ENCODE peak calls at places on chromosomes 13 and 19, in eight cellular contexts. O is tibial nerve, Z is fibroblast of lung, P is astrocyte of the spinal cord, H is progenitor cell of endocrine pancreas, X is GM12865, M is AG09309, I is cardiac muscle cell. J is an unnamed sample.

GRCh38 chr19:2136796-2137195 is 14.6 kb downstream of the AP3D1 start:
- DNase-seq in P (no peak), Z (no peak), X (no peak), M (no peak), I (no peak), H (no peak), O (no peak), J (no peak)

GRCh38 chr13:40639226-40639681 is 27.2 kb downstream of the FOXO1 start:
- DNase-seq in I (no peak), H (no peak), M (no peak), O (no peak), X (no peak), Z (peak), P (no peak), J (no peak)

GRCh38 chr19:56934438-56935090 is 94.0 kb upstream of the PEG3 start:
- DNase-seq in I (no peak), H (no peak), P (no peak), X (no peak), M (no peak), Z (no peak), O (no peak), J (no peak)

GRCh38 chr19:33205110-33205509 is 11.0 kb downstream of the LRP3 start:
- DNase-seq in P (no peak), H (no peak), O (no peak), X (no peak), M (no peak), Z (no peak), I (no peak), J (no peak)

GRCh38 chr19:32165750-32166149 is 179.7 kb upstream of the ZNF507 start:
- DNase-seq in P (no peak), X (no peak), Z (no peak), M (no peak), H (no peak), I (no peak), O (no peak), J (no peak)

GRCh38 chr13:114145722-114146121 is 13.3 kb upstream of the RASA3 start:
- DNase-seq in P (no peak), X (no peak), Z (no peak), H (no peak), M (no peak), I (no peak), O (no peak), J (no peak)

GRCh38 chr19:3100331-3100730 is 6.2 kb downstream of the GNA11 start:
- DNase-seq in X (no peak), I (no peak), Z (no peak), P (no peak), M (no peak), H (no peak), O (no peak), J (no peak)

GRCh38 chr19:40134866-40135265 is 44.1 kb upstream of the ZNF780A start:
- DNase-seq in Z (no peak), M (no peak), O (no peak), I (no peak), H (no peak), X (no peak), P (no peak), J (no peak)

GRCh38 chr19:8577247-8577646 is at the start of gene MYO1F:
- DNase-seq in P (no peak), M (no peak), H (no peak), X (peak), I (no peak), O (peak), Z (no peak), J (no peak)

GRCh38 chr13:42832341-42833153 is 51.2 kb downstream of the FAM216B start:
- DNase-seq in X (no peak), I (no peak), O (no peak), H (no peak), M (peak), Z (peak), P (peak), J (no peak)

GRCh38 chr13:52399037-52399436 is 6.9 kb downstream of the THSD1 start:
- DNase-seq in O (no peak), H (no peak), I (no peak), Z (no peak), M (no peak), P (no peak), X (no peak), J (no peak)

GRCh38 chr13:23599083-23599925 is 29.1 kb downstream of the TNFRSF19 start:
- DNase-seq in Z (no peak), H (no peak), X (no peak), I (no peak), O (no peak), M (no peak), P (no peak), J (no peak)

GRCh38 chr13:51777921-51778320 is 26.0 kb downstream of the DHRS12 start:
- DNase-seq in O (no peak), Z (no peak), M (no peak), I (no peak), X (no peak), H (no peak), P (no peak), J (no peak)

GRCh38 chr19:47019431-47020041 is at the start of gene NPAS1:
- DNase-seq in X (no peak), O (no peak), H (no peak), Z (no peak), I (peak), M (no peak), P (no peak), J (no peak)

GRCh38 chr13:75934889-75935288 is 298.8 kb downstream of the LMO7 start:
- DNase-seq in O (no peak), P (peak), Z (peak), M (no peak), I (no peak), X (no peak), H (no peak), J (no peak)

GRCh38 chr19:34523408-34523807 is 41.9 kb downstream of the WTIP start:
- DNase-seq in P (no peak), I (no peak), H (no peak), O (no peak), X (no peak), Z (no peak), M (no peak), J (no peak)

GRCh38 chr13:29543230-29544215 is 52.0 kb downstream of the SLC7A1 start:
- DNase-seq in I (no peak), M (no peak), X (peak), O (no peak), Z (peak), P (peak), H (no peak), J (no peak)

GRCh38 chr19:40689339-40690049 is 957 bp downstream of the NUMBL start:
- DNase-seq in P (no peak), H (no peak), O (no peak), I (no peak), X (no peak), M (no peak), Z (peak), J (no peak)

GRCh38 chr13:73610799-73611592 is 523.2 kb downstream of the KLF12 start:
- DNase-seq in X (no peak), I (no peak), M (no peak), P (no peak), Z (no peak), O (no peak), H (no peak), J (no peak)

GRCh38 chr13:40668335-40668734 is 1.9 kb upstream of the FOXO1 start:
- DNase-seq in I (no peak), P (no peak), Z (peak), O (peak), M (no peak), X (peak), H (no peak), J (no peak)

GRCh38 chr13:60170414-60170813 is 6.7 kb upstream of the DIAPH3 start:
- DNase-seq in M (no peak), O (no peak), P (no peak), Z (no peak), I (no peak), X (no peak), H (no peak), J (no peak)

GRCh38 chr13:113002206-113002821 is 33.3 kb downstream of the MCF2L start:
- DNase-seq in M (no peak), H (no peak), X (no peak), Z (no peak), O (no peak), P (no peak), I (peak), J (no peak)

GRCh38 chr13:85520445-85520844 is 278.8 kb downstream of the SLITRK6 start:
- DNase-seq in Z (peak), M (no peak), I (no peak), P (no peak), X (no peak), H (no peak), O (no peak), J (no peak)

GRCh38 chr19:7715671-7716070 is 13.7 kb upstream of the FCER2 start:
- DNase-seq in X (no peak), Z (no peak), H (no peak), O (no peak), I (no peak), P (no peak), M (no peak), J (no peak)

GRCh38 chr13:75762066-75762937 is 126.2 kb downstream of the LMO7 start:
- DNase-seq in X (peak), O (no peak), I (no peak), H (no peak), M (no peak), Z (peak), P (no peak), J (no peak)

GRCh38 chr19:44649578-44650145 is 6.0 kb downstream of the PVR start:
- DNase-seq in X (no peak), M (no peak), P (no peak), Z (no peak), H (no peak), O (no peak), I (no peak), J (no peak)

GRCh38 chr13:80083097-80083429 is 257.9 kb downstream of the SPRY2 start:
- DNase-seq in I (no peak), X (no peak), Z (no peak), M (no peak), O (no peak), H (no peak), P (no peak), J (no peak)

GRCh38 chr13:79870766-79871165 is 389.8 kb downstream of the NDFIP2 start:
- DNase-seq in H (no peak), O (no peak), I (no peak), P (no peak), X (no peak), Z (no peak), M (no peak), J (no peak)

GRCh38 chr13:83295684-83296083 is 586.6 kb downstream of the SLITRK1 start:
- DNase-seq in X (no peak), I (no peak), P (no peak), Z (peak), H (no peak), O (no peak), M (no peak), J (no peak)

GRCh38 chr19:1837222-1837565 is 11.1 kb downstream of the REXO1 start:
- DNase-seq in H (no peak), M (no peak), Z (no peak), X (no peak), P (no peak), I (no peak), O (no peak), J (no peak)

GRCh38 chr13:33150146-33150545 is 133.9 kb downstream of the KL start:
- DNase-seq in I (no peak), P (peak), M (no peak), H (no peak), X (peak), O (no peak), Z (peak), J (no peak)

GRCh38 chr13:98892077-98892476 is 85.8 kb downstream of the DOCK9 start:
- DNase-seq in H (no peak), I (no peak), Z (no peak), P (no peak), X (no peak), M (no peak), O (no peak), J (no peak)

GRCh38 chr13:54029226-54029625 is 1000.6 kb downstream of the OLFM4 start:
- DNase-seq in H (no peak), Z (no peak), M (no peak), I (no peak), O (no peak), P (peak), X (peak), J (no peak)

GRCh38 chr13:44004881-44005280 is 125.2 kb downstream of the LACC1 start:
- DNase-seq in M (peak), H (no peak), P (peak), X (no peak), Z (peak), O (no peak), I (no peak), J (no peak)

GRCh38 chr19:14979498-14980255 is at the start of gene SLC1A6:
- DNase-seq in H (no peak), I (peak), M (no peak), X (no peak), O (no peak), P (no peak), Z (no peak), J (no peak)

GRCh38 chr19:11506101-11506555 is 489 bp upstream of the ZNF653 start:
- DNase-seq in O (no peak), Z (no peak), H (no peak), P (no peak), X (no peak), M (no peak), I (no peak), J (no peak)

GRCh38 chr13:22517544-22517943 is 663.2 kb upstream of the SGCG start:
- DNase-seq in Z (peak), H (no peak), X (no peak), P (no peak), M (no peak), I (no peak), O (no peak), J (no peak)

GRCh38 chr19:647566-648284 is 8.0 kb downstream of the FGF22 start:
- DNase-seq in O (no peak), I (no peak), Z (no peak), P (no peak), M (no peak), H (no peak), X (no peak), J (no peak)

GRCh38 chr19:52602931-52603330 is 32.8 kb downstream of the ZNF701 start:
- DNase-seq in M (no peak), P (no peak), X (no peak), H (no peak), Z (no peak), O (no peak), I (no peak), J (no peak)

GRCh38 chr13:46996316-46996715 is 99.5 kb upstream of the HTR2A start:
- DNase-seq in H (no peak), M (no peak), P (no peak), X (peak), Z (no peak), O (no peak), I (no peak), J (no peak)

GRCh38 chr13:46994492-46994891 is 97.6 kb upstream of the HTR2A start:
- DNase-seq in I (no peak), M (no peak), O (no peak), Z (no peak), H (no peak), X (no peak), P (no peak), J (no peak)

GRCh38 chr13:46995874-46996273 is 99.0 kb upstream of the HTR2A start:
- DNase-seq in X (peak), I (no peak), Z (no peak), O (no peak), P (no peak), H (no peak), M (no peak), J (no peak)

GRCh38 chr13:46992383-46992952 is 95.6 kb upstream of the HTR2A start:
- DNase-seq in H (no peak), P (no peak), X (peak), Z (no peak), I (peak), M (no peak), O (no peak), J (no peak)
- TF ChIP-seq CTCF in H (peak), P (peak), X (peak), Z (peak), I (peak), M (peak), O (no peak), J (no peak)

GRCh38 chr19:4375620-4376228 is 24.6 kb downstream of the SH3GL1 start:
- DNase-seq in H (no peak), Z (peak), I (no peak), X (peak), P (peak), M (peak), O (no peak), J (no peak)
- TF ChIP-seq CTCF in H (peak), Z (peak), I (peak), X (peak), P (peak), M (peak), O (peak), J (no peak)

GRCh38 chr13:100545684-100546061 is 42.9 kb downstream of the GGACT start:
- DNase-seq in X (no peak), O (no peak), I (no peak), P (no peak), H (no peak), Z (no peak), M (no peak), J (no peak)

GRCh38 chr13:100549316-100549715 is 39.3 kb downstream of the GGACT start:
- DNase-seq in H (no peak), X (no peak), M (no peak), O (no peak), I (no peak), P (no peak), Z (no peak), J (no peak)

GRCh38 chr13:100550433-100550832 is 38.2 kb downstream of the GGACT start:
- DNase-seq in I (no peak), P (peak), O (no peak), Z (peak), X (no peak), M (peak), H (no peak), J (no peak)

GRCh38 chr13:100546713-100547405 is 41.7 kb downstream of the GGACT start:
- DNase-seq in H (no peak), O (no peak), Z (no peak), X (no peak), P (no peak), M (no peak), I (no peak), J (no peak)

DNA sequence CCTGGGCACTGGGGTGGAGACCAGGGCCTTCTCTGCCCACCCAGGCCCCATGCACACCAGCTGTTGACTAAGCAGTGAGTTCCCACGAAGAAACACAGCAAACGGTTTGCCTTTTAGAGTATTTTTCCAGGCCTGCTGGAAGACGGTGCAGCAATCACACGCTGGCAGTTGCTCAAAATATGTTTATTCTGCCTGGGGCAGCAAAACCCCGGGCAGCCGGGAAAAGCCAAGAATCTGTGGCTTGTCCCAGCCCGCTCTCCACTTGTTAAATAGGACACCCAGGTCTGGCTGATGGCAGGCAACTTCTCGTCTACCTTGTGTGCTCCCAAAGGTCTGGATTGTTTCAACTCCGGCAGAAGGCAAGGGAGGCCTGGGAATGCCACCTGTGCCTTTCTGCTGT is 40.8 kb downstream of the GGACT start:
- DNase-seq in X (no peak), I (peak), M (peak), P (no peak), Z (peak), H (no peak), O (no peak), J (no peak)
- TF ChIP-seq CTCF in X (no peak), I (no peak), M (no peak), P (no peak), Z (no peak), H (no peak), O (no peak), J (no peak)

GRCh38 chr19:10139952-10140351 is 20.3 kb upstream of the EIF3G start:
- DNase-seq in P (no peak), I (no peak), X (no peak), O (no peak), M (no peak), H (no peak), Z (no peak), J (no peak)
- TF ChIP-seq CTCF in P (no peak), I (no peak), X (no peak), O (no peak), M (no peak), H (no peak), Z (no peak), J (no peak)

DNA sequence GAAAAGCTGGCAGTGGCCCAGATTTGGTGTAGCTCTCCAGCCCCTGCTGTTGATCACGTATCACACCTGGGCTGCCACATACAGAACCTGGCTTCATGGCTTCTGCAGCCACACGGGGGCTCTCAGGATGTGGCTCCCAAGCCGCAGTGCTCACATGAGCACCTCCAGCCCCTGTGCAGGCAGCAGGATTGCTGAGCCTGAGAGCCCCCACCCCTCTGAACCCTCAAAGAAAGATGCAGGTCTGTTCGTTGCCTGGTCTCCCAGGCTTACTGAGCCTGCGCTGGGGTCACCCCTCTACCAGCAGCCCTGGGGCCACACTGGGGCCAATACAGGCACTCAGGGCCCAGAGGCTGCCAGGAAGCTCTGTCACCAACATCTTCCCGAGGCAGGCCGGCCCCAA is 2.7 kb downstream of the PLEKHF1 start:
- DNase-seq in Z (no peak), I (no peak), X (peak), M (no peak), H (no peak), P (no peak), O (no peak), J (no peak)
- TF ChIP-seq CTCF in Z (no peak), I (no peak), X (peak), M (no peak), H (no peak), P (no peak), O (no peak), J (no peak)